ENCODE peak calls at places on chromosomes 13 and 19, in eight cellular contexts. X is Calu3, K is omental fat pad, Z is HFF-Myc, M is uterus, Y is lower leg skin, G is progenitor cell of endocrine pancreas, J is endothelial cell. N is an unnamed sample.

GRCh38 chr13:79548886-79549285 is 67.9 kb downstream of the NDFIP2 start:
- DNase-seq in X (no peak), K (no peak), Z (no peak), M (no peak), Y (no peak), G (no peak), J (no peak), N (no peak)

GRCh38 chr19:14022469-14022868 is 5.5 kb upstream of the RLN3 start:
- DNase-seq in X (no peak), K (no peak), Z (no peak), M (no peak), Y (no peak), G (no peak), J (no peak), N (no peak)

GRCh38 chr19:55014714-55015113 is 23.4 kb downstream of the GP6 start:
- DNase-seq in X (no peak), K (no peak), Z (no peak), M (no peak), Y (no peak), G (no peak), J (no peak), N (no peak)

GRCh38 chr13:99162543-99162942 is 38.1 kb upstream of the UBAC2 start:
- DNase-seq in X (no peak), K (no peak), Z (no peak), M (no peak), Y (no peak), G (no peak), J (no peak), N (no peak)

GRCh38 chr13:112954488-112955270 is 14.3 kb upstream of the MCF2L start:
- DNase-seq in X (no peak), K (no peak), Z (no peak), M (no peak), Y (peak), G (no peak), J (no peak), N (no peak)

GRCh38 chr19:42279148-42279901 is 10.3 kb downstream of the CIC start:
- DNase-seq in X (no peak), K (no peak), Z (no peak), M (no peak), Y (no peak), G (no peak), J (no peak), N (no peak)

GRCh38 chr19:46958542-46958941 is 61.1 kb upstream of the NPAS1 start:
- DNase-seq in X (no peak), K (no peak), Z (peak), M (no peak), Y (no peak), G (no peak), J (no peak), N (no peak)

GRCh38 chr13:98273824-98274786 is 97.0 kb upstream of the RNF113B start:
- DNase-seq in X (no peak), K (no peak), Z (no peak), M (no peak), Y (no peak), G (no peak), J (no peak), N (no peak)

GRCh38 chr19:36025541-36025940 is 7.1 kb downstream of the CLIP3 start:
- DNase-seq in X (no peak), K (no peak), Z (no peak), M (no peak), Y (no peak), G (no peak), J (no peak), N (no peak)

GRCh38 chr19:5186293-5187050 is 154.1 kb downstream of the PTPRS start:
- DNase-seq in X (no peak), K (no peak), Z (peak), M (no peak), Y (no peak), G (no peak), J (no peak), N (no peak)

GRCh38 chr13:27086599-27087265 is 84.9 kb downstream of the USP12 start:
- DNase-seq in X (no peak), K (no peak), Z (no peak), M (no peak), Y (no peak), G (no peak), J (no peak), N (no peak)

GRCh38 chr19:3186891-3187661 is 1.3 kb downstream of the NCLN start:
- DNase-seq in X (no peak), K (no peak), Z (no peak), M (no peak), Y (no peak), G (no peak), J (no peak), N (peak)

GRCh38 chr19:3184847-3185481 is 766 bp upstream of the NCLN start:
- DNase-seq in X (peak), K (peak), Z (no peak), M (no peak), Y (no peak), G (no peak), J (peak), N (no peak)

GRCh38 chr19:3186377-3186688 is 603 bp downstream of the NCLN start:
- DNase-seq in X (no peak), K (no peak), Z (no peak), M (no peak), Y (no peak), G (no peak), J (no peak), N (peak)

GRCh38 chr19:3183721-3184641 is 1.7 kb upstream of the NCLN start:
- DNase-seq in X (no peak), K (no peak), Z (no peak), M (no peak), Y (no peak), G (no peak), J (no peak), N (peak)

GRCh38 chr19:3185482-3186376 is at the start of gene NCLN:
- DNase-seq in X (peak), K (peak), Z (peak), M (peak), Y (peak), G (peak), J (peak), N (peak)
- TF ChIP-seq CTCF in X (no peak), K (no peak), Z (no peak), M (no peak), Y (no peak), G (no peak), J (no peak), N (no peak)

GRCh38 chr13:44873486-44873885 is 115.8 kb downstream of the NUFIP1 start:
- DNase-seq in X (no peak), K (no peak), Z (no peak), M (no peak), Y (peak), G (no peak), J (no peak), N (no peak)

GRCh38 chr13:44879452-44880058 is 109.7 kb downstream of the NUFIP1 start:
- DNase-seq in X (peak), K (no peak), Z (no peak), M (no peak), Y (no peak), G (no peak), J (no peak), N (no peak)

GRCh38 chr13:44874176-44874575 is 115.1 kb downstream of the NUFIP1 start:
- DNase-seq in X (no peak), K (no peak), Z (no peak), M (no peak), Y (peak), G (no peak), J (no peak), N (no peak)

GRCh38 chr13:44874886-44875630 is 114.2 kb downstream of the NUFIP1 start:
- DNase-seq in X (no peak), K (no peak), Z (peak), M (no peak), Y (peak), G (no peak), J (no peak), N (no peak)

DNA sequence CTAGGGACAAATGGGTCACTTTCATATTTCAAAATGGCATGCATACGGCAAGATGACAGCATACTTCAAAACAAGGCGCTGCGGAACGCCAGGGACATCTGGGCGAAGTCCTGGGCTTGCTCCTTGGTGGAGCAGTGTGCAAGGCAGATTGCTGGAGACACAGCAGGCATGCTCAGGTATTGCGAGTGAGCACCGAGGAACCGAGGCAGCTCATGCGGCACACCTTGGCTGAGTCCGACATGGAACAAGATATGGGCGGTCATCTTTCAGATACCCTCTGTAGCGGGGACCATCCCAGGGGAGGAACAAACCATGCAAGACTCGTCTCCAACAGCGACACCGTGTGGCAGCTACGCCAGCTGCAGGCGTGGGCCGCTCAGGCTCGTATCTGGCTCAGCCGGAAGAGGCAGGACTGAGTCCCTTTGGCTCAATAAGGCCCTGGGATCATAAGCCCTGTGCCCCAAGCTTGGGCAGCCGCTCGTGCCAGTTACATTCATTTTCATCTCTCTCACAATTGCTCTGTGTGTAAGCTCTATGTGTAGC is 112.4 kb downstream of the NUFIP1 start:
- DNase-seq in X (no peak), K (no peak), Z (no peak), M (no peak), Y (no peak), G (no peak), J (peak), N (no peak)
- TF ChIP-seq CTCF in X (no peak), K (no peak), Z (peak), M (no peak), Y (no peak), G (peak), J (peak), N (peak)

GRCh38 chr13:110915057-110915873 is at the start of gene ANKRD10:
- DNase-seq in X (peak), K (peak), Z (peak), M (peak), Y (peak), G (peak), J (peak), N (peak)
- TF ChIP-seq CTCF in X (peak), K (no peak), Z (peak), M (peak), Y (no peak), G (peak), J (peak), N (peak)

DNA sequence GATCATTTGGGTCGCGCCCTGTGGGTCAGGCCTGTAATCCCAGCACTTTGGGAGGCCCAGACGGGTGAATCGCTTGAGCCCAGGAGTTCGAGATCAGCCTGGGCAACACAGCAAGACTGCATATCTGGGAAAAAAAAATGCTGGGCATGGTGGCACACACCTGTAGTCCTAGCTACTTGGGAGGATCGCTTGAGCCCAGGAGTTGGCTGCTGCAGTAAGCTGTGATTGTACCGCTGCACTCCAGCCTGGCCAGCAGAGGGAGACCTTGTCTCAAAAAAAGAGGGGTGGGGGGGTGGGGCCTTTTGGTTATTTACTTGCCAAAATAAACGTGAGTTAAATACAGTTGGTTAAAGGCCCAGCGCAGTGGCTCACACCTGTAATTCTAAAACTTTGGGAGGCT is 9.8 kb upstream of the ZNF544 start:
- DNase-seq in X (no peak), K (no peak), Z (no peak), M (no peak), Y (no peak), G (no peak), J (peak), N (no peak)
- TF ChIP-seq CTCF in X (no peak), K (no peak), Z (peak), M (no peak), Y (no peak), G (no peak), J (peak), N (peak)

GRCh38 chr19:40266111-40266510 is 19.0 kb downstream of the AKT2 start:
- DNase-seq in X (no peak), K (no peak), Z (no peak), M (no peak), Y (no peak), G (no peak), J (no peak), N (no peak)

GRCh38 chr19:40265763-40266099 is 19.4 kb downstream of the AKT2 start:
- DNase-seq in X (no peak), K (no peak), Z (no peak), M (no peak), Y (no peak), G (no peak), J (no peak), N (no peak)

GRCh38 chr19:40264314-40265054 is 20.7 kb downstream of the AKT2 start:
- DNase-seq in X (no peak), K (no peak), Z (no peak), M (no peak), Y (no peak), G (no peak), J (no peak), N (no peak)

GRCh38 chr19:40263440-40264313 is 21.5 kb downstream of the AKT2 start:
- DNase-seq in X (no peak), K (no peak), Z (no peak), M (no peak), Y (no peak), G (no peak), J (no peak), N (no peak)

GRCh38 chr19:40265055-40265762 is 19.9 kb downstream of the AKT2 start:
- DNase-seq in X (no peak), K (no peak), Z (no peak), M (no peak), Y (no peak), G (no peak), J (no peak), N (no peak)
- TF ChIP-seq CTCF in X (no peak), K (no peak), Z (no peak), M (no peak), Y (no peak), G (no peak), J (no peak), N (no peak)

DNA sequence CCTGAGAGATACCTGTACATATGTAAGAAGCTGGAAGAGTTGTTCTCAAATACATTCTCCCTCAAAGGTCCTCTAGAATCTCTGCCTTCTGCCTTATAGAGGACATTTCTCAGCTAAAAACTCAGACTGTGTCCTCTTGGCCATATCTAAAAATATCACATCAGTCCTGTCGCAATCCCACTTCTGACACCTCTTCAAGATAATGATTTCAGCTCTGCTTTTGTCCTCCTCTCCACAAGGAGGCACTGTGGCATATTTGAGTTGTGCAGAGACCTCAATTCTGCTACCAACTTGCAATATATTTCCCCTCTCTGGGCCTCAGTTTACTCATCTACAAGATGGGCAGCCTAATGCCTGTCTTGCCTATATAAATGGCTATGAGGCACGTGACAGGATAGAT is 16.6 kb downstream of the ADAMTS10 start:
- DNase-seq in X (no peak), K (no peak), Z (no peak), M (no peak), Y (no peak), G (no peak), J (no peak), N (no peak)
- TF ChIP-seq CTCF in X (no peak), K (no peak), Z (no peak), M (no peak), Y (no peak), G (peak), J (peak), N (no peak)